ENCODE peak calls at places on chromosomes 13 and 19, in eight cellular contexts. Q is lower lobe of right lung; F is CD8-positive, alpha-beta T cell; P is CD4-positive, alpha-beta T cell; K is A673; N is hepatocyte; S is testis; J is A549. R is an unnamed sample.

GRCh38 chr19:10399878-10400277 is 3.5 kb downstream of the CDC37 start:
- DNase-seq in F (no peak), N (no peak), P (no peak), J (no peak), K (no peak), S (no peak), Q (no peak), R (no peak)

GRCh38 chr13:22461854-22462565 is 718.8 kb upstream of the SGCG start:
- DNase-seq in N (no peak), P (no peak), K (no peak), F (no peak), S (no peak), Q (no peak), J (no peak), R (no peak)

GRCh38 chr19:10891360-10892108 is 20.2 kb downstream of the CARM1 start:
- DNase-seq in S (no peak), N (peak; percentile 66), Q (no peak), F (no peak), P (no peak), K (no peak), J (no peak), R (peak; percentile 71)

GRCh38 chr13:33072282-33072681 is 56.1 kb downstream of the KL start:
- DNase-seq in F (no peak), P (no peak), J (no peak), N (no peak), K (no peak), S (no peak), Q (no peak), R (no peak)

GRCh38 chr19:7636691-7637373 is at the start of gene STXBP2:
- DNase-seq in Q (peak; percentile 90), P (peak; percentile 97), K (peak; percentile 75), J (peak; percentile 75), N (peak; percentile 94), F (peak; percentile 95), S (peak; percentile 86), R (no peak)

GRCh38 chr13:39585219-39585618 is 17.8 kb downstream of the LHFPL6 start:
- DNase-seq in K (no peak), N (no peak), F (no peak), Q (no peak), P (no peak), S (no peak), J (no peak), R (no peak)

GRCh38 chr13:21058361-21058760 is 3.0 kb downstream of the LATS2 start:
- DNase-seq in Q (no peak), N (no peak), P (no peak), K (peak; percentile 35), S (no peak), F (no peak), J (no peak), R (no peak)

GRCh38 chr19:19900124-19900523 is 622 bp upstream of the ZNF93 start:
- DNase-seq in F (peak; percentile 4), N (peak; percentile 17), Q (no peak), J (no peak), S (no peak), P (no peak), K (peak; percentile 24), R (peak; percentile 35)

GRCh38 chr19:46755077-46755852 is 9.0 kb upstream of the STRN4 start:
- DNase-seq in S (no peak), P (no peak), N (no peak), Q (peak; percentile 56), J (no peak), K (no peak), F (no peak), R (no peak)

GRCh38 chr19:14427461-14427860 is 5.6 kb upstream of the PKN1 start:
- DNase-seq in P (no peak), N (no peak), K (no peak), Q (no peak), S (no peak), J (no peak), F (no peak), R (no peak)

GRCh38 chr19:11887618-11888531 is at the start of gene ZNF69:
- DNase-seq in P (peak; percentile 28), K (peak; percentile 76), N (peak; percentile 94), Q (peak; percentile 92), J (no peak), S (peak; percentile 97), F (peak; percentile 44), R (peak; percentile 96)

GRCh38 chr19:41328157-41328817 is 18.3 kb downstream of the CCDC97 start:
- DNase-seq in K (no peak), S (no peak), Q (no peak), N (no peak), P (peak; percentile 41), F (no peak), J (peak; percentile 56), R (no peak)

GRCh38 chr19:49560358-49560900 is 19.9 kb downstream of the NOSIP start:
- DNase-seq in S (peak; percentile 35), Q (no peak), P (no peak), J (no peak), F (no peak), K (no peak), N (no peak), R (no peak)

GRCh38 chr13:114167445-114167844 is 11.6 kb upstream of the CFAP97D2 start:
- DNase-seq in S (no peak), P (no peak), Q (no peak), J (no peak), N (no peak), K (peak; percentile 50), F (no peak), R (no peak)

GRCh38 chr13:108276060-108276459 is 6.5 kb downstream of the TNFSF13B start:
- DNase-seq in J (no peak), S (peak; percentile 45), K (no peak), P (no peak), F (no peak), Q (no peak), N (no peak), R (no peak)

GRCh38 chr13:101576977-101577376 is 124.5 kb downstream of the ITGBL1 start:
- DNase-seq in S (no peak), Q (no peak), N (peak; percentile 41), K (no peak), P (no peak), F (no peak), J (no peak), R (no peak)

GRCh38 chr19:48656840-48657474 is 11.0 kb upstream of the CA11 start:
- DNase-seq in Q (no peak), S (no peak), F (no peak), J (peak; percentile 65), P (no peak), K (no peak), N (peak; percentile 68), R (no peak)

GRCh38 chr13:32746474-32746873 is 160.2 kb downstream of the PDS5B start:
- DNase-seq in N (no peak), P (no peak), F (no peak), K (no peak), S (no peak), J (no peak), Q (no peak), R (no peak)

DNA sequence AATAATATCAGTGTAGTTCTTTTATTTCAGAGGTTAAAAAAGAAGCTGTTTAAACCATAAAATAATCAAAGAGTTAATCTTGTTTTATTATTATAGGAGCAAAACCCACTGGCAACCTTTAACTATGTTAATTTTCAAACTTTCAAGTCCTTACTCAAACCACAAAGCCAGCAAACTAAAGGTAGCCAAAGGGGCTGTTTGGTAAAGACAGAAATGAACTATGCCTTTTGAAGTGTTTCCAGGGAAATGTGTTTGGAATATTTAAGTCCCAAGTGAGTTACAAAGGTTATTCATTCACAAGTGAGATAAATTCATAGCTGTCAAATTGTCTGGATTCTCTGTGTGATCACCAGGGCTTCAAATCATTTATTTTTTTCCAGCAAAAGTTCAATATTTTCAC is 264.7 kb downstream of the MZT1 start:
- DNase-seq in S (no peak), N (no peak), F (no peak), P (no peak), Q (no peak), K (no peak), J (no peak), R (no peak)
- TF ChIP-seq CTCF in S (no peak), N (no peak), F (no peak), P (no peak), Q (no peak), K (no peak), J (no peak), R (no peak)

GRCh38 chr13:31200636-31200970 is 828 bp downstream of the B3GLCT start:
- DNase-seq in Q (peak; percentile 73), J (peak; percentile 36), K (peak; percentile 58), S (peak; percentile 49), N (peak; percentile 75), P (no peak), F (no peak), R (peak; percentile 45)

GRCh38 chr13:31199849-31200635 is at the start of gene B3GLCT:
- DNase-seq in F (peak; percentile 80), K (peak; percentile 86), Q (peak; percentile 86), N (peak; percentile 93), S (peak; percentile 81), P (peak; percentile 80), J (peak; percentile 74), R (peak; percentile 65)

GRCh38 chr13:31199527-31199848 is 287 bp upstream of the B3GLCT start:
- DNase-seq in K (no peak), P (no peak), J (no peak), F (no peak), Q (no peak), N (no peak), S (no peak), R (no peak)

GRCh38 chr13:31198524-31198923 is 1.3 kb upstream of the B3GLCT start:
- DNase-seq in J (no peak), F (no peak), S (no peak), K (no peak), Q (no peak), N (no peak), P (no peak), R (no peak)

DNA sequence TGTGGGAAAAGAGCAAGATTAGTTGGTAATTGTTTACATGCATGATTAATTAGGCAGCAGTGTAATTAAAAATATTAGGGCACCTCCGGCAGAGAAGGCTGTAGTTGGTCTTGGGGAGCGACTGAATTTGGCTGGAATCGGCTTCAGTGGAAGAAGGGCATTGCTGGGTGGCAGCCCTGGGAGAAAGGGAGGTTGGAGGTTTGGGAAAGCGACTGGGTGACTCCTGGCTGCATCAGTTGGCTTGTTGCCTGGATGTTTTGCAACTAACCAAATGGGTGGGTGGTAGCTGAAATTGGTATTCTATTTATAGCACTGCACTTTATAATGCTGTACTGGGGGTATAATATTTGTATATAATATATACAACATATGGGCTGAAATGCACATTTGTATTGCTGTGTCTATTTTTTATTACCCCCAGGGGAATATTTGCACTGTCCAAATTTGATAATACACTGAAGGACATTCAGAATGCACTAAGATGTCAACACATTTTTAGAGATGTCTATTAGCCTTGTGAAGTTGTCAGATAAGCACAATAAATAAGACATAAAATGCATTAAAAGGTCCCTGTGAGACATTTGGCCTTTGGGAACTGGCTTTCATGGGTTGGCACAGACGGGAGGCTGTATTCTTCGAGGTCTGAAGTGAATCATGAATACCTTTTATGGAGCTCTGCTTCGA is 1.7 kb downstream of the B3GLCT start:
- DNase-seq in P (no peak), J (no peak), N (no peak), S (peak; percentile 29), F (no peak), Q (no peak), K (peak; percentile 59), R (no peak)
- H3K27ac ChIP-seq in P (no peak overlapping the region), J (no peak overlapping the region), N (peak overlapping the region; percentile 99), S (peak overlapping the region; percentile 96), F (peak overlapping the region; percentile 88), Q (peak overlapping the region; percentile 94), K (no peak overlapping the region), R (peak overlapping the region; percentile 90)

GRCh38 chr19:3687774-3688706 is 12.2 kb downstream of the PIP5K1C start:
- DNase-seq in K (no peak), N (peak; percentile 58), Q (peak; percentile 60), F (peak; percentile 32), P (no peak), S (no peak), J (no peak), R (no peak)
- TF ChIP-seq CTCF in K (no peak), N (peak; percentile 9), Q (no peak), F (no peak), P (no peak), S (no peak), J (no peak), R (no peak)

GRCh38 chr19:55679343-55680257 is 4.6 kb downstream of the EPN1 start:
- DNase-seq in F (no peak), K (no peak), N (no peak), S (no peak), P (no peak), J (no peak), Q (peak; percentile 43), R (no peak)
- H3K27ac ChIP-seq in F (no peak overlapping the region), K (no peak overlapping the region), N (no peak overlapping the region), S (peak overlapping the region; percentile 62), P (no peak overlapping the region), J (no peak overlapping the region), Q (no peak overlapping the region), R (no peak overlapping the region)

R was measured in WERI-Rb-1.